ENCODE peak calls at places on chromosome 14, in four cellular contexts. One of them, this sample, is unnamed.

GRCh38 chr14:67526676-67527459 is 6.2 kb upstream of the PLEKHH1 start:
- DNase-seq in trophoblast cell: no peak
- DNase-seq in IMR-90: peak
- DNase-seq in H1: no peak
- DNase-seq in this sample: peak

GRCh38 chr14:91225025-91225424 is 19.5 kb downstream of the GPR68 start:
- DNase-seq in trophoblast cell: no peak
- DNase-seq in IMR-90: peak
- DNase-seq in H1: no peak
- DNase-seq in this sample: peak

GRCh38 chr14:23865502-23865901 is 88.1 kb upstream of the DHRS4 start:
- DNase-seq in trophoblast cell: peak
- DNase-seq in IMR-90: no peak
- DNase-seq in H1: no peak
- DNase-seq in this sample: no peak

GRCh38 chr14:48575772-48576171 is 900.4 kb upstream of the MDGA2 start:
- DNase-seq in trophoblast cell: no peak
- DNase-seq in IMR-90: no peak
- DNase-seq in H1: no peak
- DNase-seq in this sample: no peak

GRCh38 chr14:42965512-42965911 is 1358.8 kb downstream of the LRFN5 start:
- DNase-seq in trophoblast cell: no peak
- DNase-seq in IMR-90: no peak
- DNase-seq in H1: no peak
- DNase-seq in this sample: no peak

GRCh38 chr14:21191809-21192446 is 36.1 kb upstream of the OR5AU1 start:
- DNase-seq in trophoblast cell: peak
- DNase-seq in IMR-90: no peak
- DNase-seq in H1: peak
- DNase-seq in this sample: peak

GRCh38 chr14:75281691-75282000 is 3.0 kb downstream of the FOS start:
- DNase-seq in trophoblast cell: no peak
- DNase-seq in IMR-90: no peak
- DNase-seq in H1: no peak
- DNase-seq in this sample: no peak

GRCh38 chr14:69043007-69043444 is 63.9 kb upstream of the ACTN1 start:
- DNase-seq in trophoblast cell: peak
- DNase-seq in IMR-90: no peak
- DNase-seq in H1: no peak
- DNase-seq in this sample: no peak

GRCh38 chr14:56198438-56198837 is 80.2 kb downstream of the PELI2 start:
- DNase-seq in trophoblast cell: no peak
- DNase-seq in IMR-90: no peak
- DNase-seq in H1: no peak
- DNase-seq in this sample: peak

GRCh38 chr14:40188006-40188405 is 755.8 kb upstream of the FBXO33 start:
- DNase-seq in trophoblast cell: no peak
- DNase-seq in IMR-90: no peak
- DNase-seq in H1: no peak
- DNase-seq in this sample: peak

GRCh38 chr14:20118795-20119194 is 8.3 kb downstream of the OR4K17 start:
- DNase-seq in trophoblast cell: no peak
- DNase-seq in IMR-90: no peak
- DNase-seq in H1: no peak
- DNase-seq in this sample: no peak

GRCh38 chr14:93744176-93744575 is 44.1 kb downstream of the PRIMA1 start:
- DNase-seq in trophoblast cell: no peak
- DNase-seq in IMR-90: no peak
- DNase-seq in H1: no peak
- DNase-seq in this sample: no peak

GRCh38 chr14:51562816-51563215 is 88.9 kb upstream of the FRMD6 start:
- DNase-seq in trophoblast cell: peak
- DNase-seq in IMR-90: peak
- DNase-seq in H1: no peak
- DNase-seq in this sample: peak

GRCh38 chr14:33016611-33017010 is 77.9 kb downstream of the NPAS3 start:
- DNase-seq in trophoblast cell: no peak
- DNase-seq in IMR-90: no peak
- DNase-seq in H1: no peak
- DNase-seq in this sample: no peak

GRCh38 chr14:68659021-68659931 is 133.6 kb downstream of the ZFP36L1 start:
- DNase-seq in trophoblast cell: no peak
- DNase-seq in IMR-90: peak
- DNase-seq in H1: no peak
- DNase-seq in this sample: peak

GRCh38 chr14:67050892-67051291 is 138.3 kb upstream of the GARIN2 start:
- DNase-seq in trophoblast cell: no peak
- DNase-seq in IMR-90: no peak
- DNase-seq in H1: no peak
- DNase-seq in this sample: no peak

GRCh38 chr14:90987140-90987539 is 73.3 kb downstream of the RPS6KA5 start:
- DNase-seq in trophoblast cell: no peak
- DNase-seq in IMR-90: no peak
- DNase-seq in H1: no peak
- DNase-seq in this sample: no peak

GRCh38 chr14:53692451-53693330 is 263.9 kb downstream of the BMP4 start:
- DNase-seq in trophoblast cell: no peak
- DNase-seq in IMR-90: no peak
- DNase-seq in H1: no peak
- DNase-seq in this sample: no peak

GRCh38 chr14:24984846-24985589 is 64.9 kb downstream of the STXBP6 start:
- DNase-seq in trophoblast cell: peak
- DNase-seq in IMR-90: no peak
- DNase-seq in H1: no peak
- DNase-seq in this sample: no peak

GRCh38 chr14:65879218-65880009 is 466.9 kb downstream of the FUT8 start:
- DNase-seq in trophoblast cell: no peak
- DNase-seq in IMR-90: peak
- DNase-seq in H1: no peak
- DNase-seq in this sample: peak

GRCh38 chr14:65880507-65880906 is 468.0 kb downstream of the FUT8 start:
- DNase-seq in trophoblast cell: no peak
- DNase-seq in IMR-90: no peak
- DNase-seq in H1: no peak
- DNase-seq in this sample: no peak

GRCh38 chr14:65878586-65878985 is 466.1 kb downstream of the FUT8 start:
- DNase-seq in trophoblast cell: no peak
- DNase-seq in IMR-90: no peak
- DNase-seq in H1: no peak
- DNase-seq in this sample: no peak

GRCh38 chr14:65877631-65878030 is 465.1 kb downstream of the FUT8 start:
- DNase-seq in trophoblast cell: no peak
- DNase-seq in IMR-90: no peak
- DNase-seq in H1: no peak
- DNase-seq in this sample: no peak

DNA sequence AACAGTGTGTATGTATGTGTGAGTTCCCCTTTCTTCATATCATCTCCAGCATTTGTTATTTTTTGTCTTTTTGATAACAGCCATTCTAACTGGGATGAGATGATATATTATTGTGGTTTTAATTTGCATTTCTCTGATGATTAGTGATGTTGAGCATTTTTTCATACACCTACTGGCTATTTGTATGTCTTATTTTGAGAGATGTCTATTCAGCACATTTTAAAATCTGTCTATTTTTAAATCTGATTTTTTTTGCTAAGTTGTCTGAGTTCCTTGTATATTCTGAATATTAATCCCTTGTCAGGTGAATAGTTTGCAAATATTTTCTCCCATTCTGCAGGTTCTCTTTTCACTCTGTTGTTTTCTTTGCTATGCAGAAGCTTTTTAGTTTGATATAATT is 469.1 kb downstream of the FUT8 start:
- DNase-seq in trophoblast cell: no peak
- DNase-seq in IMR-90: no peak
- DNase-seq in H1: no peak
- DNase-seq in this sample: no peak
- H3K14ac ChIP-seq in trophoblast cell: no peak
- H3K14ac ChIP-seq in IMR-90: no peak
- H3K14ac ChIP-seq in H1: no peak
- H3K14ac ChIP-seq in this sample: no peak

GRCh38 chr14:36655571-36655962 is 6.1 kb upstream of the PAX9 start:
- DNase-seq in trophoblast cell: no peak
- DNase-seq in IMR-90: no peak
- DNase-seq in H1: no peak
- DNase-seq in this sample: no peak

GRCh38 chr14:36655054-36655381 is 6.6 kb upstream of the PAX9 start:
- DNase-seq in trophoblast cell: no peak
- DNase-seq in IMR-90: no peak
- DNase-seq in H1: no peak
- DNase-seq in this sample: no peak

GRCh38 chr14:36656769-36657408 is 4.8 kb upstream of the PAX9 start:
- DNase-seq in trophoblast cell: no peak
- DNase-seq in IMR-90: no peak
- DNase-seq in H1: no peak
- DNase-seq in this sample: peak

GRCh38 chr14:36657409-36658090 is 4.1 kb upstream of the PAX9 start:
- DNase-seq in trophoblast cell: no peak
- DNase-seq in IMR-90: no peak
- DNase-seq in H1: no peak
- DNase-seq in this sample: peak

DNA sequence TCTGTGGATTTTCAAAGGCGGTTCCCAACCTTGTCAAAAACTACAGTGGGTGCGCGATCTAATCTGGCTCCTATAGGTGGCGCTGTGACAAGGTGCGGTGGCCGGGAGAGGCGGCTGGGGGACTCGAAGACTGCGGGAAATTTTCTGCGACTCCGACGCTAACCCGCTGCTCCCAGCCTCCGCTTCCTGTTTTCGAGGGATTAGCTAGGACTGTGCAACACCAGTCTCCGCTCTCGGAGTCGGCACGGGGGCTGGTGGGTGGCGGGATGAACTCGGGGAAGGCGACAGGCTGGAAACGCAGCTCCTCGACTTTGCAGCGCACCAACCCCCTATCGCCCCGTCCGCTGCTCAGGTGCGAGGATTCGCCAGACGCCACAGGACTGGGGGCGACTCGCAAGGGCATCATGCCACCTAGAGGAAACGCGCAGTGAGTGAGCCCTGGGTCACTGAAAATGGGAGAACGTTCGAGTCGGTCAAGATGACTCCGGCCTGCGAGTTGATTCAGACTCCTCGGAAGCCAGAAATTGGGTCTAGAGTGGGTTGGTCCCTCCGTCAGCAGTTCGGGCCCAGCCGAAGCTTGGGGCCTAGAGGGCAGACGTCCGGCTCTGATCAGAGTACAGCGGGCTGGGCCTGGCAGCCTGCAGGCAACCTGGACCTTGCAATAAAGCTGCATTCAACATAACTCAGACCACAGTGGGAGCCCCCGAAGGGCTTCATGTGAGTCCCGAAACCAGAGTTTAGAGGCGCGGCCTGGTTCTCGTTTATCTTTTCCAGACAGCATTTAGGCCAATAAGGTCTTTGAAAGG is 5.5 kb upstream of the PAX9 start:
- DNase-seq in trophoblast cell: no peak
- DNase-seq in IMR-90: no peak
- DNase-seq in H1: no peak
- DNase-seq in this sample: peak
- H3K4me3 ChIP-seq in trophoblast cell: peak
- H3K4me3 ChIP-seq in IMR-90: no peak
- H3K4me3 ChIP-seq in H1: peak
- H3K4me3 ChIP-seq in this sample: peak

GRCh38 chr14:104559769-104560585 is 19.6 kb upstream of the C14orf180 start:
- DNase-seq in trophoblast cell: no peak
- DNase-seq in IMR-90: no peak
- DNase-seq in H1: no peak
- DNase-seq in this sample: no peak
- H3K14ac ChIP-seq in trophoblast cell: no peak
- H3K14ac ChIP-seq in IMR-90: no peak
- H3K14ac ChIP-seq in H1: no peak
- H3K14ac ChIP-seq in this sample: no peak

DNA sequence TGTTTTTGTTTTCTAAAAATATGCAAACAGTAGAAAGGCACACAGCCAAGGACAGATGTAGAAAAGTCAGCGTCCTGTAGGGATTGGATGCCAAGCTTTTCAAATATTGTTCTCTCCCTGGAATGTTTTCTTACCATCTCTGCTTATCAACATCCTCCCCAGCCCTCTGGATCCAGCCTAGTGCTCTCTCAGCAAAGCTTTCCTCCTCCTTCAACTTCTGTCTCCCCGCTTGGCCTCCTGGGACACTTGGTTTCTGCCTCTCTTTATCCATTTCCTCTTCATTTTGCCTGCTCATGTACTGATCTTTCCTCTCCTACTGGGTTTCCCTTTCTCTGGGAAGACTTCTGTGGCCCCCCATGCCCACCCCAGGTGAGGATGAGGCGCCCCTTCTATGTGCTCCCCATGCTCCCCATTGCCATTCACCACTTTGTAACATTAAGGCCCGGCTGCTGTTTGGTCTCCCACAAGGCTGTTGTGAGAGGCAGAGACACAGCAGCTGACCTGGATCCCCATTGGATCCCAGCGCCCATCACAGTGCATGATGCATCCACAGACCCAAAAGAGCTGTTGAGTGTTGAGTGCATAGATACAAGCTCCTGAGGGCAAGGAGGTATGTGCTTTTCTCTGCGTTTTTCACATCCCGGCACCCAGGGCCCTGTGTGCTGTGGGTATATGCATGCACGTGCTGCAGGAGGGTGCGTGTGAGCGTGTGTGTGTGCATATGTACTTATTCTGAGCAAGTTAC is 38.2 kb downstream of the EVL start:
- DNase-seq in trophoblast cell: no peak
- DNase-seq in IMR-90: peak
- DNase-seq in H1: no peak
- DNase-seq in this sample: no peak
- H3K4me3 ChIP-seq in trophoblast cell: no peak
- H3K4me3 ChIP-seq in IMR-90: no peak
- H3K4me3 ChIP-seq in H1: no peak
- H3K4me3 ChIP-seq in this sample: no peak

DNA sequence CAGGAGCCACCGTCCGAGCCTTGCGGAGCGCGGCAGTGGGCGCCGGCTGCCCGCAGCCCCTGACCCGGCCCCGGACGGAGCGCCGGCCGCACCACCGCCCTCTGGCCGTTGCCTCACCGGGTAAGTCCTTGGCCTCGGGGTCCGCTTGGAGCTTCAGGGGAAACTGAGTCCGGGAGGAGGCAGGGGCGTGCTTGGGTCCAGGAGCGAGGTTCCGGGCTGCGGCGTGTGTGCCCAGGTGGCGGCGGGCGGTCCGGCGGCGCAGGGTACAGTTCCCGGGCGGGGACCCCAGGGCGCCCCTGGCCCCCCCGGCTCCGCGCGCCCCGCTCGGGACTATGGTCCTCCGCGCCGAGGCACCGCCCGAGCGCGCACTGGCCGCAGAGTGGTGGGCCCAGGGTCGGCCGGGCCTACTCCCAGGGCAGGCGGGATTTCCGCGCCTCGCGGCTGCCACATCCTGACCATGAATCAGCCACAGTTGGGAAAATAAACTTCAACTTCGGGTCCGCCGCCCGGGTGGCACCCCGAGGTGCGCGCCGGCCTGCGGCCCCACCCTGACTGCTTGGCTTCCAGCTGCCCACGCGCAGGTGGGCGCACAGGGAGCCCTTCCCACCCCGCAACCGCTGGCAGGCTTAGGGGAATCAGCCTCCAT is 325 bp downstream of the INF2 start:
- DNase-seq in trophoblast cell: no peak
- DNase-seq in IMR-90: no peak
- DNase-seq in H1: no peak
- DNase-seq in this sample: peak
- H3K14ac ChIP-seq in trophoblast cell: peak
- H3K14ac ChIP-seq in IMR-90: peak
- H3K14ac ChIP-seq in H1: no peak
- H3K14ac ChIP-seq in this sample: peak

GRCh38 chr14:92471919-92472318 is 41.7 kb upstream of the RIN3 start:
- DNase-seq in trophoblast cell: no peak
- DNase-seq in IMR-90: peak
- DNase-seq in H1: peak
- DNase-seq in this sample: peak
- H3K4me3 ChIP-seq in trophoblast cell: no peak
- H3K4me3 ChIP-seq in IMR-90: no peak
- H3K4me3 ChIP-seq in H1: no peak
- H3K4me3 ChIP-seq in this sample: no peak